ENCODE peak calls at places on chromosomes 16 and 17, in five cellular contexts. One of them, this sample, is unnamed.

GRCh38 chr16:22195695-22196558 is 10.2 kb upstream of the EEF2K start:
- DNase-seq in effector CD4-positive, alpha-beta T cell: peak
- DNase-seq in stimulated activated CD8-positive, alpha-beta memory T cell treated with anti-CD3 and anti-CD28 coated beads, Interleukin-4, amount 100 ng/mL, for 24 hours: peak
- DNase-seq in AG10803: peak
- DNase-seq in NCI-H510A: peak
- DNase-seq in this sample: peak

GRCh38 chr16:68790130-68790761 is 53.1 kb upstream of the TANGO6 start:
- DNase-seq in stimulated activated CD8-positive, alpha-beta memory T cell treated with anti-CD3 and anti-CD28 coated beads, Interleukin-4, amount 100 ng/mL, for 24 hours: no peak
- DNase-seq in AG10803: peak
- DNase-seq in NCI-H510A: no peak
- DNase-seq in effector CD4-positive, alpha-beta T cell: no peak
- DNase-seq in this sample: no peak

GRCh38 chr16:56462064-56462796 is 10.9 kb downstream of the OGFOD1 start:
- DNase-seq in effector CD4-positive, alpha-beta T cell: no peak
- DNase-seq in stimulated activated CD8-positive, alpha-beta memory T cell treated with anti-CD3 and anti-CD28 coated beads, Interleukin-4, amount 100 ng/mL, for 24 hours: no peak
- DNase-seq in NCI-H510A: no peak
- DNase-seq in AG10803: no peak
- DNase-seq in this sample: no peak

GRCh38 chr16:55487048-55487803 is 8.2 kb downstream of the MMP2 start:
- DNase-seq in stimulated activated CD8-positive, alpha-beta memory T cell treated with anti-CD3 and anti-CD28 coated beads, Interleukin-4, amount 100 ng/mL, for 24 hours: no peak
- DNase-seq in effector CD4-positive, alpha-beta T cell: no peak
- DNase-seq in NCI-H510A: no peak
- DNase-seq in AG10803: peak
- DNase-seq in this sample: no peak

GRCh38 chr16:88381820-88382451 is 823 bp upstream of the ZNF469 start:
- DNase-seq in NCI-H510A: no peak
- DNase-seq in AG10803: no peak
- DNase-seq in stimulated activated CD8-positive, alpha-beta memory T cell treated with anti-CD3 and anti-CD28 coated beads, Interleukin-4, amount 100 ng/mL, for 24 hours: no peak
- DNase-seq in effector CD4-positive, alpha-beta T cell: no peak
- DNase-seq in this sample: no peak

GRCh38 chr17:49969134-49969759 is at the start of gene DLX4:
- DNase-seq in effector CD4-positive, alpha-beta T cell: peak
- DNase-seq in NCI-H510A: peak
- DNase-seq in stimulated activated CD8-positive, alpha-beta memory T cell treated with anti-CD3 and anti-CD28 coated beads, Interleukin-4, amount 100 ng/mL, for 24 hours: no peak
- DNase-seq in AG10803: no peak
- DNase-seq in this sample: peak

GRCh38 chr16:84898447-84898846 is 78.7 kb downstream of the CRISPLD2 start:
- DNase-seq in effector CD4-positive, alpha-beta T cell: no peak
- DNase-seq in AG10803: no peak
- DNase-seq in NCI-H510A: no peak
- DNase-seq in stimulated activated CD8-positive, alpha-beta memory T cell treated with anti-CD3 and anti-CD28 coated beads, Interleukin-4, amount 100 ng/mL, for 24 hours: no peak
- DNase-seq in this sample: no peak

GRCh38 chr17:31595076-31595475 is 203.6 kb downstream of the RAB11FIP4 start:
- DNase-seq in effector CD4-positive, alpha-beta T cell: no peak
- DNase-seq in stimulated activated CD8-positive, alpha-beta memory T cell treated with anti-CD3 and anti-CD28 coated beads, Interleukin-4, amount 100 ng/mL, for 24 hours: no peak
- DNase-seq in AG10803: peak
- DNase-seq in NCI-H510A: no peak
- DNase-seq in this sample: no peak

GRCh38 chr16:30649725-30650368 is 913 bp upstream of the PRR14 start:
- DNase-seq in stimulated activated CD8-positive, alpha-beta memory T cell treated with anti-CD3 and anti-CD28 coated beads, Interleukin-4, amount 100 ng/mL, for 24 hours: peak
- DNase-seq in AG10803: no peak
- DNase-seq in NCI-H510A: no peak
- DNase-seq in effector CD4-positive, alpha-beta T cell: no peak
- DNase-seq in this sample: no peak

GRCh38 chr17:30170415-30170987 is 53.9 kb downstream of the NSRP1 start:
- DNase-seq in stimulated activated CD8-positive, alpha-beta memory T cell treated with anti-CD3 and anti-CD28 coated beads, Interleukin-4, amount 100 ng/mL, for 24 hours: no peak
- DNase-seq in AG10803: no peak
- DNase-seq in NCI-H510A: no peak
- DNase-seq in effector CD4-positive, alpha-beta T cell: no peak
- DNase-seq in this sample: peak

GRCh38 chr16:55056585-55057520 is 126.2 kb downstream of the IRX5 start:
- DNase-seq in NCI-H510A: peak
- DNase-seq in stimulated activated CD8-positive, alpha-beta memory T cell treated with anti-CD3 and anti-CD28 coated beads, Interleukin-4, amount 100 ng/mL, for 24 hours: no peak
- DNase-seq in AG10803: no peak
- DNase-seq in effector CD4-positive, alpha-beta T cell: no peak
- DNase-seq in this sample: peak

GRCh38 chr16:1181715-1182671 is 29.1 kb downstream of the CACNA1H start:
- DNase-seq in NCI-H510A: no peak
- DNase-seq in AG10803: peak
- DNase-seq in effector CD4-positive, alpha-beta T cell: no peak
- DNase-seq in stimulated activated CD8-positive, alpha-beta memory T cell treated with anti-CD3 and anti-CD28 coated beads, Interleukin-4, amount 100 ng/mL, for 24 hours: no peak
- DNase-seq in this sample: peak

GRCh38 chr17:3921853-3922319 is 5.6 kb upstream of the P2RX1 start:
- DNase-seq in NCI-H510A: no peak
- DNase-seq in effector CD4-positive, alpha-beta T cell: no peak
- DNase-seq in stimulated activated CD8-positive, alpha-beta memory T cell treated with anti-CD3 and anti-CD28 coated beads, Interleukin-4, amount 100 ng/mL, for 24 hours: no peak
- DNase-seq in AG10803: no peak
- DNase-seq in this sample: peak

GRCh38 chr16:88597856-88598491 is 27.8 kb downstream of the ZC3H18 start:
- DNase-seq in AG10803: no peak
- DNase-seq in NCI-H510A: peak
- DNase-seq in effector CD4-positive, alpha-beta T cell: no peak
- DNase-seq in stimulated activated CD8-positive, alpha-beta memory T cell treated with anti-CD3 and anti-CD28 coated beads, Interleukin-4, amount 100 ng/mL, for 24 hours: no peak
- DNase-seq in this sample: no peak

This sample was measured in NCI-H69.